ENCODE peak calls at places on chromosomes 11 and 22, in four cellular contexts. One of them, this sample, is unnamed.
A peak's percentile ranks its signal among the peaks of the same experiment; 100 is the strongest.

GRCh38 chr11:2316963-2317244 is 15.1 kb downstream of the TSPAN32 start:
- DNase-seq in suprapubic skin: peak; percentile 60
- DNase-seq in CD8-positive, alpha-beta memory T cell: no peak
- DNase-seq in right lobe of liver: no peak
- DNase-seq in this sample: no peak

GRCh38 chr11:122772945-122773344 is 65.4 kb upstream of the CRTAM start:
- DNase-seq in right lobe of liver: no peak
- DNase-seq in CD8-positive, alpha-beta memory T cell: no peak
- DNase-seq in suprapubic skin: no peak
- DNase-seq in this sample: no peak

GRCh38 chr22:42688241-42688913 is 32.3 kb downstream of the A4GALT start:
- DNase-seq in right lobe of liver: peak; percentile 82
- DNase-seq in CD8-positive, alpha-beta memory T cell: no peak
- DNase-seq in suprapubic skin: peak; percentile 94
- DNase-seq in this sample: peak; percentile 70

GRCh38 chr11:70556884-70557741 is 158.8 kb downstream of the CTTN start:
- DNase-seq in right lobe of liver: no peak
- DNase-seq in CD8-positive, alpha-beta memory T cell: no peak
- DNase-seq in suprapubic skin: no peak
- DNase-seq in this sample: no peak

GRCh38 chr22:47779474-47779873 is 1017.0 kb downstream of the TBC1D22A start:
- DNase-seq in right lobe of liver: no peak
- DNase-seq in CD8-positive, alpha-beta memory T cell: no peak
- DNase-seq in suprapubic skin: no peak
- DNase-seq in this sample: no peak

GRCh38 chr11:16630651-16631050 is 107.8 kb upstream of the C11orf58 start:
- DNase-seq in suprapubic skin: no peak
- DNase-seq in CD8-positive, alpha-beta memory T cell: no peak
- DNase-seq in right lobe of liver: no peak
- DNase-seq in this sample: no peak

GRCh38 chr11:68840661-68841653 is 759 bp downstream of the CPT1A start:
- DNase-seq in right lobe of liver: peak; percentile 83
- DNase-seq in suprapubic skin: no peak
- DNase-seq in CD8-positive, alpha-beta memory T cell: no peak
- DNase-seq in this sample: peak; percentile 73

GRCh38 chr22:48895831-48896765 is 931.6 kb downstream of the BRD1 start:
- DNase-seq in suprapubic skin: no peak
- DNase-seq in right lobe of liver: no peak
- DNase-seq in CD8-positive, alpha-beta memory T cell: no peak
- DNase-seq in this sample: no peak

GRCh38 chr22:48141301-48141700 is 1378.9 kb downstream of the TBC1D22A start:
- DNase-seq in right lobe of liver: no peak
- DNase-seq in suprapubic skin: no peak
- DNase-seq in CD8-positive, alpha-beta memory T cell: no peak
- DNase-seq in this sample: no peak

GRCh38 chr11:46674463-46675287 is 25.7 kb downstream of the ARHGAP1 start:
- DNase-seq in CD8-positive, alpha-beta memory T cell: no peak
- DNase-seq in right lobe of liver: no peak
- DNase-seq in suprapubic skin: peak; percentile 53
- DNase-seq in this sample: peak; percentile 92

GRCh38 chr22:23261900-23262450 is 81.7 kb downstream of the BCR start:
- DNase-seq in CD8-positive, alpha-beta memory T cell: no peak
- DNase-seq in suprapubic skin: no peak
- DNase-seq in right lobe of liver: no peak
- DNase-seq in this sample: no peak

GRCh38 chr22:30610299-30610698 is 3.3 kb downstream of the TCN2 start:
- DNase-seq in CD8-positive, alpha-beta memory T cell: no peak
- DNase-seq in right lobe of liver: peak; percentile 34
- DNase-seq in suprapubic skin: no peak
- DNase-seq in this sample: no peak

DNA sequence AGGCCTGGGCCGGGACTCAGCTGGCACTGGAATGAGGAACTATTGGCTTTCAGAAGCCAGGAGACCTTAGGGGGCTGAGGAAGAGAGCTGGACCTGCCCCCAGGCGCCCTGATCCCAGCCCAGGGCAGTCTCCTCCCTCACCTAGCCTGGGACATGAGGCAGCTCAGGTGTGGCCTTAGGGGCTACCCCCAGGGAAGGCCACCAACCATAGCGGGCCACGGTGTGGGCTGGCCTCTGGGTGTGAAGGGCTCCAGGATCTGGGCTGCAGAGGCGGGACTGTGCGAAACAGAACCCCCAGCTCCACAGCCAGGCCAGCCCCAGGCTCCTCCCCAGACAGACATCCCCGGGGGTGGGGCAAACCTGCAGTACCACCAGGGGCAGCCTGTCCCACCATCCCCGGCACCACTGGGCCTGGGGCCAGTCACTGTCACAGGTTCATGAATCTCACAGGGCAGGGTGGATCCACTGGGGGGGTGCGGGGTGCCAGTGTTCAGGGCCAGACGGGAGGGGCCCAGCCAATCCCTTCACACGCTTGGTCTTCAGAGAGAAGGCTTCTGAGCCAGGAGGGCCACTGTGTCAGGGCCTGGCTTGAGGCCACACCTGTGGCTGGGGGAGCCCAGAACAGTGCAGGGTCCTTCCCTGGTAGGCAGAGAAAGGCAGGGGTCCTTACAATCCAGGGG is 3.5 kb downstream of the PLXNB2 start:
- DNase-seq in suprapubic skin: no peak
- DNase-seq in CD8-positive, alpha-beta memory T cell: no peak
- DNase-seq in right lobe of liver: peak; percentile 82
- DNase-seq in this sample: peak; percentile 71
- H3K4me3 ChIP-seq in suprapubic skin: peak overlapping the region; percentile 94
- H3K4me3 ChIP-seq in CD8-positive, alpha-beta memory T cell: no peak overlapping the region
- H3K4me3 ChIP-seq in right lobe of liver: no peak overlapping the region
- H3K4me3 ChIP-seq in this sample: no peak overlapping the region

GRCh38 chr11:100777736-100778135 is 90.6 kb downstream of the ARHGAP42 start:
- DNase-seq in right lobe of liver: no peak
- DNase-seq in CD8-positive, alpha-beta memory T cell: no peak
- DNase-seq in suprapubic skin: no peak
- DNase-seq in this sample: no peak
- H3K4me3 ChIP-seq in right lobe of liver: no peak overlapping the region
- H3K4me3 ChIP-seq in CD8-positive, alpha-beta memory T cell: no peak overlapping the region
- H3K4me3 ChIP-seq in suprapubic skin: no peak overlapping the region
- H3K4me3 ChIP-seq in this sample: no peak overlapping the region

GRCh38 chr11:45339754-45340519 is 53.8 kb upstream of the SYT13 start:
- DNase-seq in right lobe of liver: peak; percentile 93
- DNase-seq in CD8-positive, alpha-beta memory T cell: peak; percentile 89
- DNase-seq in suprapubic skin: peak; percentile 96
- DNase-seq in this sample: peak; percentile 98
- H3K4me3 ChIP-seq in right lobe of liver: no peak overlapping the region
- H3K4me3 ChIP-seq in CD8-positive, alpha-beta memory T cell: peak overlapping the region; percentile 51
- H3K4me3 ChIP-seq in suprapubic skin: peak overlapping the region; percentile 25
- H3K4me3 ChIP-seq in this sample: peak overlapping the region; percentile 46

GRCh38 chr22:50626856-50627451 is 998 bp downstream of the ARSA start:
- DNase-seq in suprapubic skin: peak; percentile 79
- DNase-seq in right lobe of liver: no peak
- DNase-seq in CD8-positive, alpha-beta memory T cell: no peak
- DNase-seq in this sample: no peak
- H3K4me3 ChIP-seq in suprapubic skin: peak overlapping the region; percentile 87
- H3K4me3 ChIP-seq in right lobe of liver: peak overlapping the region; percentile 87
- H3K4me3 ChIP-seq in CD8-positive, alpha-beta memory T cell: peak overlapping the region; percentile 84
- H3K4me3 ChIP-seq in this sample: peak overlapping the region; percentile 88

GRCh38 chr22:35377735-35378134 is 3.2 kb upstream of the HMOX1 start:
- DNase-seq in CD8-positive, alpha-beta memory T cell: no peak
- DNase-seq in right lobe of liver: no peak
- DNase-seq in suprapubic skin: no peak
- DNase-seq in this sample: peak; percentile 71

GRCh38 chr22:35375031-35375430 is 5.9 kb upstream of the HMOX1 start:
- DNase-seq in right lobe of liver: no peak
- DNase-seq in CD8-positive, alpha-beta memory T cell: no peak
- DNase-seq in suprapubic skin: no peak
- DNase-seq in this sample: no peak

GRCh38 chr22:35379146-35379993 is 1.5 kb upstream of the HMOX1 start:
- DNase-seq in suprapubic skin: no peak
- DNase-seq in CD8-positive, alpha-beta memory T cell: no peak
- DNase-seq in right lobe of liver: no peak
- DNase-seq in this sample: no peak

GRCh38 chr22:35378547-35379078 is 2.3 kb upstream of the HMOX1 start:
- DNase-seq in right lobe of liver: no peak
- DNase-seq in CD8-positive, alpha-beta memory T cell: no peak
- DNase-seq in suprapubic skin: no peak
- DNase-seq in this sample: no peak

GRCh38 chr22:35376728-35377472 is 4.0 kb upstream of the HMOX1 start:
- DNase-seq in right lobe of liver: peak; percentile 87
- DNase-seq in CD8-positive, alpha-beta memory T cell: no peak
- DNase-seq in suprapubic skin: peak; percentile 96
- DNase-seq in this sample: peak; percentile 100
- H3K4me3 ChIP-seq in right lobe of liver: no peak overlapping the region
- H3K4me3 ChIP-seq in CD8-positive, alpha-beta memory T cell: no peak overlapping the region
- H3K4me3 ChIP-seq in suprapubic skin: peak overlapping the region; percentile 7
- H3K4me3 ChIP-seq in this sample: no peak overlapping the region

This sample was measured in GM23338.